ENCODE peak calls at places on chromosome 13, in nine cellular contexts. C, N, K, V, X, Y, T, P and H are unnamed samples.

GRCh38 chr13:39684531-39685137 is 29.2 kb downstream of the COG6 start:
- DNase-seq in T (peak; percentile 81), X (no peak), K (no peak), N (no peak), P (peak; percentile 83), C (peak; percentile 13), V (no peak), Y (no peak), H (peak; percentile 45)

GRCh38 chr13:109778102-109778542 is 8.3 kb downstream of the IRS2 start:
- DNase-seq in V (no peak), Y (no peak), T (peak; percentile 31), N (no peak), C (no peak), K (no peak), X (no peak), P (peak; percentile 61), H (peak; percentile 83)

GRCh38 chr13:27372896-27373295 is 51.5 kb upstream of the GTF3A start:
- DNase-seq in N (no peak), P (no peak), Y (no peak), X (no peak), C (peak; percentile 60), T (peak; percentile 31), K (no peak), V (no peak), H (peak; percentile 10)

GRCh38 chr13:91174886-91175501 is 172.5 kb upstream of the MIR17HG start:
- DNase-seq in N (no peak), X (no peak), T (no peak), P (no peak), Y (no peak), C (no peak), V (no peak), K (no peak), H (no peak)

GRCh38 chr13:48346583-48346982 is 43.0 kb downstream of the RB1 start:
- DNase-seq in Y (no peak), K (no peak), V (no peak), C (no peak), X (no peak), N (no peak), P (no peak), T (no peak), H (no peak)

GRCh38 chr13:114109646-114110045 is 22.8 kb downstream of the RASA3 start:
- DNase-seq in T (no peak), X (no peak), V (peak; percentile 65), N (peak; percentile 43), Y (no peak), K (no peak), C (no peak), P (no peak), H (no peak)

GRCh38 chr13:94481966-94482365 is 2.5 kb upstream of the DCT start:
- DNase-seq in N (no peak), C (no peak), V (peak; percentile 44), T (peak; percentile 90), K (no peak), Y (no peak), P (peak; percentile 48), X (no peak), H (peak; percentile 50)

GRCh38 chr13:28837111-28837510 is 17.0 kb downstream of the MTUS2 start:
- DNase-seq in K (no peak), N (no peak), V (no peak), X (no peak), Y (no peak), P (no peak), T (no peak), C (no peak), H (no peak)

GRCh38 chr13:105107781-105108180 is 1427.7 kb downstream of the EFNB2 start:
- DNase-seq in P (no peak), T (no peak), K (no peak), X (no peak), C (no peak), N (no peak), V (no peak), Y (no peak), H (no peak)

GRCh38 chr13:100297413-100297812 is 208.5 kb downstream of the PCCA start:
- DNase-seq in T (no peak), C (no peak), V (no peak), X (no peak), Y (no peak), N (no peak), K (no peak), P (no peak), H (no peak)

GRCh38 chr13:28120317-28120716 is 18.0 kb upstream of the PAN3 start:
- DNase-seq in T (no peak), V (no peak), X (no peak), N (no peak), P (no peak), Y (no peak), C (no peak), K (no peak), H (no peak)

GRCh38 chr13:37481005-37481857 is 117.3 kb downstream of the POSTN start:
- DNase-seq in K (no peak), C (peak; percentile 26), V (no peak), X (no peak), P (no peak), N (no peak), Y (no peak), T (peak; percentile 50), H (peak; percentile 29)

GRCh38 chr13:32752997-32753606 is 166.8 kb downstream of the PDS5B start:
- DNase-seq in T (no peak), C (no peak), N (no peak), Y (no peak), K (no peak), P (no peak), V (no peak), X (no peak), H (no peak)

GRCh38 chr13:71864094-71864980 is 2.7 kb downstream of the DACH1 start:
- DNase-seq in K (no peak), X (no peak), N (peak; percentile 53), T (no peak), Y (no peak), V (peak; percentile 22), C (peak; percentile 10), P (peak; percentile 29), H (peak; percentile 29)

GRCh38 chr13:103277959-103278673 is 211.9 kb upstream of the SLC10A2 start:
- DNase-seq in N (no peak), Y (no peak), K (no peak), C (no peak), T (no peak), X (no peak), P (no peak), V (no peak), H (peak; percentile 10)

GRCh38 chr13:37510441-37510840 is 88.1 kb downstream of the POSTN start:
- DNase-seq in C (no peak), P (no peak), K (no peak), T (no peak), Y (no peak), X (no peak), N (no peak), V (no peak), H (peak; percentile 82)

GRCh38 chr13:72651196-72651595 is 76.2 kb downstream of the MZT1 start:
- DNase-seq in N (no peak), C (no peak), X (no peak), K (no peak), Y (no peak), T (no peak), P (peak; percentile 15), V (no peak), H (peak; percentile 38)

GRCh38 chr13:40812724-40813445 is 23.5 kb downstream of the SLC25A15 start:
- DNase-seq in T (peak; percentile 58), N (no peak), V (no peak), P (peak; percentile 88), X (no peak), Y (no peak), K (no peak), C (no peak), H (peak; percentile 62)

GRCh38 chr13:44648392-44649117 is 72.4 kb upstream of the TSC22D1 start:
- DNase-seq in K (no peak), C (no peak), Y (no peak), T (peak; percentile 40), P (peak; percentile 29), N (no peak), V (no peak), X (no peak), H (peak; percentile 42)

GRCh38 chr13:75415720-75416119 is 66.2 kb downstream of the TBC1D4 start:
- DNase-seq in N (no peak), V (no peak), T (peak; percentile 82), Y (no peak), P (peak; percentile 66), K (peak; percentile 22), X (peak; percentile 30), C (no peak), H (peak; percentile 72)

GRCh38 chr13:31424130-31424729 is 224.5 kb downstream of the B3GLCT start:
- DNase-seq in X (peak; percentile 22), P (peak; percentile 83), Y (peak; percentile 56), K (peak; percentile 37), V (peak; percentile 71), N (peak; percentile 85), C (peak; percentile 60), T (peak; percentile 89), H (peak; percentile 83)

GRCh38 chr13:102033719-102034446 is 368.0 kb downstream of the FGF14 start:
- DNase-seq in V (no peak), Y (no peak), T (no peak), N (no peak), X (no peak), K (no peak), C (peak; percentile 49), P (no peak), H (no peak)

GRCh38 chr13:54175470-54175869 is 1146.9 kb downstream of the OLFM4 start:
- DNase-seq in P (no peak), C (no peak), K (no peak), Y (no peak), V (no peak), N (no peak), T (no peak), X (no peak), H (no peak)

GRCh38 chr13:66405908-66406802 is 824.0 kb downstream of the PCDH9 start:
- DNase-seq in K (no peak), X (peak; percentile 20), Y (no peak), T (no peak), P (peak; percentile 55), C (no peak), V (no peak), N (no peak), H (peak; percentile 86)

GRCh38 chr13:38872693-38873092 is 117.9 kb downstream of the STOML3 start:
- DNase-seq in N (no peak), Y (peak; percentile 16), T (peak; percentile 47), K (no peak), V (peak; percentile 25), X (no peak), P (peak; percentile 50), C (peak; percentile 55), H (peak; percentile 65)

GRCh38 chr13:109148243-109148642 is 518.8 kb downstream of the MYO16 start:
- DNase-seq in P (peak; percentile 81), N (no peak), V (no peak), X (no peak), C (no peak), Y (no peak), T (peak; percentile 47), K (no peak), H (peak; percentile 93)